ENCODE peak calls at places on chromosomes 2 and 18, in five cellular contexts. Y, F, W, J and C are unnamed samples.
A peak's percentile ranks its signal among the peaks of the same experiment; 100 is the strongest.

GRCh38 chr18:58194028-58194427 is 150.0 kb downstream of the NEDD4L start:
- DNase-seq in F (no peak), W (no peak), Y (no peak), J (no peak), C (no peak)

GRCh38 chr2:46806526-46806925 is 109.1 kb downstream of the MCFD2 start:
- DNase-seq in F (no peak), Y (peak; percentile 85), W (peak; percentile 71), J (no peak), C (no peak)

GRCh38 chr2:95303191-95303914 is 6.2 kb downstream of the KCNIP3 start:
- DNase-seq in F (no peak), Y (no peak), W (no peak), J (no peak), C (no peak)

GRCh38 chr2:235510305-235510704 is 16.5 kb downstream of the AGAP1 start:
- DNase-seq in W (no peak), J (no peak), F (no peak), Y (no peak), C (no peak)

GRCh38 chr18:23136326-23137092 is 1.2 kb downstream of the CABLES1 start:
- DNase-seq in W (peak; percentile 49), F (peak; percentile 63), J (peak; percentile 58), Y (no peak), C (peak; percentile 23)

GRCh38 chr2:68879296-68879695 is 8.1 kb upstream of the BMP10 start:
- DNase-seq in W (no peak), J (no peak), F (no peak), Y (peak; percentile 76), C (no peak)

GRCh38 chr2:238106698-238107524 is 6.8 kb downstream of the ESPNL start:
- DNase-seq in J (no peak), Y (no peak), W (no peak), F (no peak), C (no peak)

GRCh38 chr2:38377501-38378258 is 607 bp upstream of the ATL2 start:
- DNase-seq in J (no peak), W (peak; percentile 87), F (no peak), Y (peak; percentile 75), C (no peak)

GRCh38 chr2:173290046-173290445 is 64.6 kb upstream of the CDCA7 start:
- DNase-seq in J (no peak), F (no peak), Y (peak; percentile 26), W (no peak), C (no peak)

GRCh38 chr2:209614630-209615369 is 156.8 kb upstream of the UNC80 start:
- DNase-seq in W (no peak), F (no peak), Y (no peak), J (no peak), C (no peak)

GRCh38 chr18:43563780-43564179 is 286.5 kb upstream of the SYT4 start:
- DNase-seq in J (peak; percentile 18), W (peak; percentile 59), Y (peak; percentile 6), F (no peak), C (no peak)
- TF ChIP-seq CTCF in J (peak; percentile 49), W (no peak), Y (peak; percentile 32), F (peak; percentile 37), C (no peak)

GRCh38 chr18:75252136-75252535 is 41.5 kb downstream of the TSHZ1 start:
- DNase-seq in F (no peak), J (no peak), W (no peak), Y (no peak), C (no peak)
- TF ChIP-seq CTCF in F (no peak), J (no peak), W (no peak), Y (no peak), C (no peak)

GRCh38 chr2:71462641-71463341 is 9.4 kb downstream of the DYSF start:
- DNase-seq in W (no peak), F (no peak), Y (no peak), J (no peak), C (no peak)
- TF ChIP-seq CTCF in W (no peak), F (no peak), Y (no peak), J (no peak), C (no peak)

DNA sequence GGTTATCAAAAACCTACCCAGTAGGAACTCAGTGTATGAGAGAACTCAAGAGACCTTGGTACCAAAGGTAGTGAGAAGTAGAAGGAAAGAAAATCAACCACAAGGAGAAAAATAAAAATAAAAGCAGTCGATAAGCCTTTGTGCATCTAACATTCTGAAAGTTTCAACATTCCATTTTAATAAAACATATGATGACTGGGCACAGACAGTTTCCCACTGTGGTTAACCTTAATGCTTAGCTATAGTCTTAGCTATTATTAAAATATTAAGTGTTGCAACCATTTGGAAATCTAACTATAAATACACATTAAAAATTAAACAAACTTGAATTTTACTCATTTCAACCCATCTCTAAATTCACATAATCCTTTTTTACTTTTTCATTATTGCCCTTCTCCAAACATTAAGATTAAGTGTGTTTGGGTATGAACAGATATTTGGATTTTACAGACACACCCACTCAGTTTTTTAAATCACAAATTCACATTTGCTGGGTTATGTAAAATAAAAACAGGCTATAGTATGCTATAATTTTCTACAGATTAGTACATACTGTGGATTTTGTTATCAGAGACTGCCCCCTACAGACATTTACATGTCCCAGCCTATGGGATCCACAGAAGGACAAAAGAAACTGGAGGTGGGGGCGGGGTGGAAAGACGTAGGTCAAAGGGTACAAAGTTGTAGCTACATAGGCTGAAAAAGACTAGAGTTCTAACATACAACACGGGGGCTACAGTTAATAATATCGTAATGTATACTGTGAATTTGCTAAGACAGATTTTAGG is 32.8 kb downstream of the SRBD1 start:
- DNase-seq in F (peak; percentile 9), W (peak; percentile 58), J (no peak), Y (peak; percentile 59), C (no peak)
- TF ChIP-seq CTCF in F (peak; percentile 36), W (peak; percentile 49), J (peak; percentile 15), Y (peak; percentile 61), C (peak; percentile 32)

GRCh38 chr2:8691859-8692437 is 10.1 kb downstream of the ID2 start:
- DNase-seq in Y (no peak), W (no peak), J (no peak), F (no peak), C (no peak)

GRCh38 chr2:8694737-8695136 is 12.9 kb downstream of the ID2 start:
- DNase-seq in J (no peak), F (no peak), Y (peak; percentile 39), W (peak; percentile 50), C (no peak)

GRCh38 chr2:8697190-8697589 is 15.3 kb downstream of the ID2 start:
- DNase-seq in J (no peak), Y (no peak), W (no peak), F (no peak), C (no peak)

GRCh38 chr2:8692783-8693768 is 11.2 kb downstream of the ID2 start:
- DNase-seq in F (peak; percentile 46), Y (no peak), W (no peak), J (peak; percentile 42), C (peak; percentile 35)
- TF ChIP-seq CTCF in F (peak; percentile 78), Y (peak; percentile 48), W (peak; percentile 45), J (peak; percentile 48), C (peak; percentile 61)

DNA sequence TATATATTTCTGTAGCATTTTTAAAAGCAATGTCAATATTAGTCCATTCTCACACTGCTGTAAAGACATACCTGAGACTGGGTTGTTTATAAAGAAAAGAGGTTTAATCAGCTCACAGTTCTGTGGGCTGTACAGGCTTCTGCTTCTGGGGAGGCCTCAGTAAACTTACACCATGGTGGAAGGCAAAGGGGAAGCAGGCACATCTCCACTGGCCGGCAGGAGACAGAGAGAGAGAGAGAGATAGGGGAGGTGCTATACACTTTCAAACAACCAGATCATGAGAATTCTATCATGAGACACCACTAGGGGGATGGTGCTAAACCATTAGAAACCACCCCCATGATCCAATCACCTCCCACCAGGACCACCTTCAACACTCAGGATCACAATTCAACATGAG is 43.1 kb downstream of the CHMP3 start:
- DNase-seq in W (no peak), J (no peak), Y (no peak), F (no peak), C (no peak)
- TF ChIP-seq CTCF in W (no peak), J (no peak), Y (no peak), F (no peak), C (no peak)